ENCODE peak calls at places on chromosomes 1 and 21, in nine cellular contexts. One of them, this sample, is unnamed.

GRCh38 chr1:181023265-181024057 is 791 bp upstream of the STX6 start:
- DNase-seq in brain pericyte: no peak
- DNase-seq in endothelial cell of umbilical vein: no peak
- DNase-seq in aorta: no peak
- DNase-seq in ELR: no peak
- DNase-seq in Daoy: no peak
- DNase-seq in T-helper 1 cell: no peak
- DNase-seq in iPS-NIHi11: no peak
- DNase-seq in stimulated activated CD4-positive, alpha-beta T cell treated with anti-CD3 and anti-CD28 coated beads, Interleukin-4, amount 100 ng/mL, for 48 hours: no peak
- DNase-seq in this sample: no peak

GRCh38 chr1:2969870-2970291 is 51.4 kb upstream of the ACTRT2 start:
- DNase-seq in brain pericyte: no peak
- DNase-seq in endothelial cell of umbilical vein: no peak
- DNase-seq in aorta: no peak
- DNase-seq in ELR: no peak
- DNase-seq in Daoy: no peak
- DNase-seq in T-helper 1 cell: no peak
- DNase-seq in iPS-NIHi11: no peak
- DNase-seq in stimulated activated CD4-positive, alpha-beta T cell treated with anti-CD3 and anti-CD28 coated beads, Interleukin-4, amount 100 ng/mL, for 48 hours: no peak
- DNase-seq in this sample: no peak

GRCh38 chr1:243287652-243288051 is 31.8 kb downstream of the SDCCAG8 start:
- DNase-seq in brain pericyte: no peak
- DNase-seq in endothelial cell of umbilical vein: peak
- DNase-seq in aorta: no peak
- DNase-seq in ELR: peak
- DNase-seq in Daoy: peak
- DNase-seq in T-helper 1 cell: peak
- DNase-seq in iPS-NIHi11: no peak
- DNase-seq in stimulated activated CD4-positive, alpha-beta T cell treated with anti-CD3 and anti-CD28 coated beads, Interleukin-4, amount 100 ng/mL, for 48 hours: no peak
- DNase-seq in this sample: no peak

GRCh38 chr1:224109981-224110380 is 3.9 kb upstream of the FBXO28 start:
- DNase-seq in brain pericyte: no peak
- DNase-seq in endothelial cell of umbilical vein: no peak
- DNase-seq in aorta: no peak
- DNase-seq in ELR: no peak
- DNase-seq in Daoy: no peak
- DNase-seq in T-helper 1 cell: no peak
- DNase-seq in iPS-NIHi11: no peak
- DNase-seq in stimulated activated CD4-positive, alpha-beta T cell treated with anti-CD3 and anti-CD28 coated beads, Interleukin-4, amount 100 ng/mL, for 48 hours: no peak
- DNase-seq in this sample: no peak

GRCh38 chr1:17276568-17276967 is 27.7 kb downstream of the PADI3 start:
- DNase-seq in brain pericyte: no peak
- DNase-seq in endothelial cell of umbilical vein: no peak
- DNase-seq in aorta: no peak
- DNase-seq in ELR: peak
- DNase-seq in Daoy: peak
- DNase-seq in T-helper 1 cell: no peak
- DNase-seq in iPS-NIHi11: no peak
- DNase-seq in stimulated activated CD4-positive, alpha-beta T cell treated with anti-CD3 and anti-CD28 coated beads, Interleukin-4, amount 100 ng/mL, for 48 hours: no peak
- DNase-seq in this sample: no peak

GRCh38 chr21:18294100-18294499 is 49.5 kb downstream of the CHODL start:
- DNase-seq in brain pericyte: no peak
- DNase-seq in endothelial cell of umbilical vein: no peak
- DNase-seq in aorta: no peak
- DNase-seq in ELR: no peak
- DNase-seq in Daoy: no peak
- DNase-seq in T-helper 1 cell: no peak
- DNase-seq in iPS-NIHi11: no peak
- DNase-seq in stimulated activated CD4-positive, alpha-beta T cell treated with anti-CD3 and anti-CD28 coated beads, Interleukin-4, amount 100 ng/mL, for 48 hours: no peak
- DNase-seq in this sample: no peak

GRCh38 chr1:81760487-81761097 is 40.1 kb upstream of the ADGRL2 start:
- DNase-seq in brain pericyte: no peak
- DNase-seq in endothelial cell of umbilical vein: peak
- DNase-seq in aorta: no peak
- DNase-seq in ELR: peak
- DNase-seq in Daoy: no peak
- DNase-seq in T-helper 1 cell: no peak
- DNase-seq in iPS-NIHi11: no peak
- DNase-seq in stimulated activated CD4-positive, alpha-beta T cell treated with anti-CD3 and anti-CD28 coated beads, Interleukin-4, amount 100 ng/mL, for 48 hours: no peak
- DNase-seq in this sample: no peak

GRCh38 chr1:11281518-11282331 is 8.7 kb downstream of the UBIAD1 start:
- DNase-seq in brain pericyte: peak
- DNase-seq in endothelial cell of umbilical vein: peak
- DNase-seq in aorta: peak
- DNase-seq in ELR: no peak
- DNase-seq in Daoy: peak
- DNase-seq in T-helper 1 cell: no peak
- DNase-seq in iPS-NIHi11: no peak
- DNase-seq in stimulated activated CD4-positive, alpha-beta T cell treated with anti-CD3 and anti-CD28 coated beads, Interleukin-4, amount 100 ng/mL, for 48 hours: no peak
- DNase-seq in this sample: no peak

GRCh38 chr1:43344267-43344666 is 6.6 kb downstream of the MPL start:
- DNase-seq in brain pericyte: no peak
- DNase-seq in endothelial cell of umbilical vein: peak
- DNase-seq in aorta: no peak
- DNase-seq in ELR: no peak
- DNase-seq in Daoy: peak
- DNase-seq in T-helper 1 cell: no peak
- DNase-seq in iPS-NIHi11: no peak
- DNase-seq in stimulated activated CD4-positive, alpha-beta T cell treated with anti-CD3 and anti-CD28 coated beads, Interleukin-4, amount 100 ng/mL, for 48 hours: no peak
- DNase-seq in this sample: no peak

GRCh38 chr1:34711469-34711868 is 43.4 kb upstream of the GJB5 start:
- DNase-seq in brain pericyte: no peak
- DNase-seq in endothelial cell of umbilical vein: no peak
- DNase-seq in aorta: no peak
- DNase-seq in ELR: peak
- DNase-seq in Daoy: no peak
- DNase-seq in T-helper 1 cell: no peak
- DNase-seq in iPS-NIHi11: peak
- DNase-seq in stimulated activated CD4-positive, alpha-beta T cell treated with anti-CD3 and anti-CD28 coated beads, Interleukin-4, amount 100 ng/mL, for 48 hours: no peak
- DNase-seq in this sample: no peak

GRCh38 chr1:49187054-49187453 is 410.4 kb upstream of the BEND5 start:
- DNase-seq in brain pericyte: no peak
- DNase-seq in endothelial cell of umbilical vein: no peak
- DNase-seq in aorta: no peak
- DNase-seq in ELR: no peak
- DNase-seq in Daoy: no peak
- DNase-seq in T-helper 1 cell: no peak
- DNase-seq in iPS-NIHi11: no peak
- DNase-seq in stimulated activated CD4-positive, alpha-beta T cell treated with anti-CD3 and anti-CD28 coated beads, Interleukin-4, amount 100 ng/mL, for 48 hours: no peak
- DNase-seq in this sample: no peak

GRCh38 chr1:232271991-232272589 is 357.8 kb downstream of the SIPA1L2 start:
- DNase-seq in brain pericyte: no peak
- DNase-seq in endothelial cell of umbilical vein: no peak
- DNase-seq in aorta: no peak
- DNase-seq in ELR: no peak
- DNase-seq in Daoy: peak
- DNase-seq in T-helper 1 cell: no peak
- DNase-seq in iPS-NIHi11: no peak
- DNase-seq in stimulated activated CD4-positive, alpha-beta T cell treated with anti-CD3 and anti-CD28 coated beads, Interleukin-4, amount 100 ng/mL, for 48 hours: no peak
- DNase-seq in this sample: no peak

GRCh38 chr21:35232545-35233176 is 183.6 kb upstream of the RUNX1 start:
- DNase-seq in brain pericyte: no peak
- DNase-seq in endothelial cell of umbilical vein: peak
- DNase-seq in aorta: no peak
- DNase-seq in ELR: peak
- DNase-seq in Daoy: peak
- DNase-seq in T-helper 1 cell: no peak
- DNase-seq in iPS-NIHi11: no peak
- DNase-seq in stimulated activated CD4-positive, alpha-beta T cell treated with anti-CD3 and anti-CD28 coated beads, Interleukin-4, amount 100 ng/mL, for 48 hours: no peak
- DNase-seq in this sample: no peak

GRCh38 chr1:39016604-39017171 is 9.5 kb upstream of the NDUFS5 start:
- DNase-seq in brain pericyte: no peak
- DNase-seq in endothelial cell of umbilical vein: no peak
- DNase-seq in aorta: no peak
- DNase-seq in ELR: no peak
- DNase-seq in Daoy: no peak
- DNase-seq in T-helper 1 cell: no peak
- DNase-seq in iPS-NIHi11: peak
- DNase-seq in stimulated activated CD4-positive, alpha-beta T cell treated with anti-CD3 and anti-CD28 coated beads, Interleukin-4, amount 100 ng/mL, for 48 hours: no peak
- DNase-seq in this sample: no peak

GRCh38 chr1:20037877-20038276 is 32.1 kb upstream of the PLA2G5 start:
- DNase-seq in brain pericyte: no peak
- DNase-seq in endothelial cell of umbilical vein: no peak
- DNase-seq in aorta: no peak
- DNase-seq in ELR: peak
- DNase-seq in Daoy: peak
- DNase-seq in T-helper 1 cell: peak
- DNase-seq in iPS-NIHi11: no peak
- DNase-seq in stimulated activated CD4-positive, alpha-beta T cell treated with anti-CD3 and anti-CD28 coated beads, Interleukin-4, amount 100 ng/mL, for 48 hours: no peak
- DNase-seq in this sample: no peak

GRCh38 chr21:32190491-32191144 is 88.2 kb downstream of the MIS18A start:
- DNase-seq in brain pericyte: no peak
- DNase-seq in endothelial cell of umbilical vein: no peak
- DNase-seq in aorta: no peak
- DNase-seq in ELR: no peak
- DNase-seq in Daoy: peak
- DNase-seq in T-helper 1 cell: no peak
- DNase-seq in iPS-NIHi11: no peak
- DNase-seq in stimulated activated CD4-positive, alpha-beta T cell treated with anti-CD3 and anti-CD28 coated beads, Interleukin-4, amount 100 ng/mL, for 48 hours: no peak
- DNase-seq in this sample: no peak

GRCh38 chr1:86218859-86219258 is 62.3 kb upstream of the COL24A1 start:
- DNase-seq in brain pericyte: no peak
- DNase-seq in endothelial cell of umbilical vein: no peak
- DNase-seq in aorta: no peak
- DNase-seq in ELR: no peak
- DNase-seq in Daoy: no peak
- DNase-seq in T-helper 1 cell: no peak
- DNase-seq in iPS-NIHi11: no peak
- DNase-seq in stimulated activated CD4-positive, alpha-beta T cell treated with anti-CD3 and anti-CD28 coated beads, Interleukin-4, amount 100 ng/mL, for 48 hours: no peak
- DNase-seq in this sample: no peak

GRCh38 chr1:77170687-77171086 is 48.5 kb downstream of the PIGK start:
- DNase-seq in brain pericyte: no peak
- DNase-seq in endothelial cell of umbilical vein: no peak
- DNase-seq in aorta: no peak
- DNase-seq in ELR: peak
- DNase-seq in Daoy: no peak
- DNase-seq in T-helper 1 cell: no peak
- DNase-seq in iPS-NIHi11: no peak
- DNase-seq in stimulated activated CD4-positive, alpha-beta T cell treated with anti-CD3 and anti-CD28 coated beads, Interleukin-4, amount 100 ng/mL, for 48 hours: no peak
- DNase-seq in this sample: no peak

GRCh38 chr21:29538115-29538514 is 239.4 kb downstream of the BACH1 start:
- DNase-seq in brain pericyte: peak
- DNase-seq in endothelial cell of umbilical vein: no peak
- DNase-seq in aorta: no peak
- DNase-seq in ELR: peak
- DNase-seq in Daoy: peak
- DNase-seq in T-helper 1 cell: no peak
- DNase-seq in iPS-NIHi11: no peak
- DNase-seq in stimulated activated CD4-positive, alpha-beta T cell treated with anti-CD3 and anti-CD28 coated beads, Interleukin-4, amount 100 ng/mL, for 48 hours: no peak
- DNase-seq in this sample: no peak

GRCh38 chr1:10236405-10237156 is 26.2 kb downstream of the KIF1B start:
- DNase-seq in brain pericyte: no peak
- DNase-seq in endothelial cell of umbilical vein: no peak
- DNase-seq in aorta: no peak
- DNase-seq in ELR: no peak
- DNase-seq in Daoy: no peak
- DNase-seq in T-helper 1 cell: no peak
- DNase-seq in iPS-NIHi11: no peak
- DNase-seq in stimulated activated CD4-positive, alpha-beta T cell treated with anti-CD3 and anti-CD28 coated beads, Interleukin-4, amount 100 ng/mL, for 48 hours: no peak
- DNase-seq in this sample: no peak

GRCh38 chr1:192609110-192610079 is 26.6 kb upstream of the RGS13 start:
- DNase-seq in brain pericyte: no peak
- DNase-seq in endothelial cell of umbilical vein: no peak
- DNase-seq in aorta: peak
- DNase-seq in ELR: no peak
- DNase-seq in Daoy: no peak
- DNase-seq in T-helper 1 cell: peak
- DNase-seq in iPS-NIHi11: no peak
- DNase-seq in stimulated activated CD4-positive, alpha-beta T cell treated with anti-CD3 and anti-CD28 coated beads, Interleukin-4, amount 100 ng/mL, for 48 hours: peak
- DNase-seq in this sample: no peak

GRCh38 chr1:6001992-6002576 is 9.9 kb upstream of the NPHP4 start:
- DNase-seq in brain pericyte: no peak
- DNase-seq in endothelial cell of umbilical vein: no peak
- DNase-seq in aorta: peak
- DNase-seq in ELR: no peak
- DNase-seq in Daoy: peak
- DNase-seq in T-helper 1 cell: no peak
- DNase-seq in iPS-NIHi11: no peak
- DNase-seq in stimulated activated CD4-positive, alpha-beta T cell treated with anti-CD3 and anti-CD28 coated beads, Interleukin-4, amount 100 ng/mL, for 48 hours: no peak
- DNase-seq in this sample: no peak

GRCh38 chr21:39483917-39484316 is 32.1 kb downstream of the SH3BGR start:
- DNase-seq in brain pericyte: no peak
- DNase-seq in endothelial cell of umbilical vein: peak
- DNase-seq in aorta: no peak
- DNase-seq in ELR: peak
- DNase-seq in Daoy: peak
- DNase-seq in T-helper 1 cell: no peak
- DNase-seq in iPS-NIHi11: no peak
- DNase-seq in stimulated activated CD4-positive, alpha-beta T cell treated with anti-CD3 and anti-CD28 coated beads, Interleukin-4, amount 100 ng/mL, for 48 hours: no peak
- DNase-seq in this sample: no peak

GRCh38 chr1:30522031-30523004 is 201.1 kb downstream of the MATN1 start:
- DNase-seq in brain pericyte: no peak
- DNase-seq in endothelial cell of umbilical vein: no peak
- DNase-seq in aorta: peak
- DNase-seq in ELR: no peak
- DNase-seq in Daoy: peak
- DNase-seq in T-helper 1 cell: no peak
- DNase-seq in iPS-NIHi11: no peak
- DNase-seq in stimulated activated CD4-positive, alpha-beta T cell treated with anti-CD3 and anti-CD28 coated beads, Interleukin-4, amount 100 ng/mL, for 48 hours: no peak
- DNase-seq in this sample: no peak

GRCh38 chr1:233334092-233334491 is 6.6 kb downstream of the MAP3K21 start:
- DNase-seq in brain pericyte: no peak
- DNase-seq in endothelial cell of umbilical vein: no peak
- DNase-seq in aorta: no peak
- DNase-seq in ELR: no peak
- DNase-seq in Daoy: no peak
- DNase-seq in T-helper 1 cell: no peak
- DNase-seq in iPS-NIHi11: no peak
- DNase-seq in stimulated activated CD4-positive, alpha-beta T cell treated with anti-CD3 and anti-CD28 coated beads, Interleukin-4, amount 100 ng/mL, for 48 hours: no peak
- DNase-seq in this sample: no peak

GRCh38 chr1:12113433-12114339 is 50.6 kb downstream of the TNFRSF8 start:
- DNase-seq in brain pericyte: no peak
- DNase-seq in endothelial cell of umbilical vein: no peak
- DNase-seq in aorta: no peak
- DNase-seq in ELR: peak
- DNase-seq in Daoy: no peak
- DNase-seq in T-helper 1 cell: peak
- DNase-seq in iPS-NIHi11: no peak
- DNase-seq in stimulated activated CD4-positive, alpha-beta T cell treated with anti-CD3 and anti-CD28 coated beads, Interleukin-4, amount 100 ng/mL, for 48 hours: no peak
- DNase-seq in this sample: no peak

GRCh38 chr1:240497908-240498307 is 114.0 kb downstream of the GREM2 start:
- DNase-seq in brain pericyte: no peak
- DNase-seq in endothelial cell of umbilical vein: no peak
- DNase-seq in aorta: no peak
- DNase-seq in ELR: no peak
- DNase-seq in Daoy: no peak
- DNase-seq in T-helper 1 cell: no peak
- DNase-seq in iPS-NIHi11: no peak
- DNase-seq in stimulated activated CD4-positive, alpha-beta T cell treated with anti-CD3 and anti-CD28 coated beads, Interleukin-4, amount 100 ng/mL, for 48 hours: no peak
- DNase-seq in this sample: no peak